ENCODE peak calls at places on chromosomes 4 and X, in nine cellular contexts. Q is aorta, E is GM23338, H is K562, B is GM23248, Z is right lobe of liver, G is SK-N-SH, P is small intestine, O is lower lobe of right lung. N is an unnamed sample.

GRCh38 chrX:15292861-15293260 is 22.6 kb downstream of the ASB11 start:
- DNase-seq in Q (no peak), E (no peak), H (no peak), B (no peak), Z (no peak), G (no peak), P (no peak), O (no peak), N (no peak)

GRCh38 chrX:40150503-40150902 is 52.7 kb upstream of the BCOR start:
- DNase-seq in Q (no peak), E (peak; percentile 13), H (no peak), B (no peak), Z (no peak), G (no peak), P (no peak), O (no peak), N (no peak)

GRCh38 chr4:139619644-139620043 is 46.0 kb upstream of the MGST2 start:
- DNase-seq in Q (no peak), E (peak; percentile 79), H (no peak), B (peak; percentile 70), Z (no peak), G (no peak), P (peak; percentile 58), O (no peak), N (peak; percentile 23)

GRCh38 chrX:39012561-39013209 is 211.4 kb downstream of the MID1IP1 start:
- DNase-seq in Q (no peak), E (peak; percentile 0), H (no peak), B (peak; percentile 60), Z (no peak), G (peak; percentile 9), P (no peak), O (no peak), N (peak; percentile 27)

GRCh38 chrX:38817004-38817703 is 15.9 kb downstream of the MID1IP1 start:
- DNase-seq in Q (peak; percentile 66), E (peak; percentile 42), H (peak; percentile 14), B (peak; percentile 24), Z (peak; percentile 42), G (no peak), P (peak; percentile 12), O (peak; percentile 54), N (peak; percentile 81)

GRCh38 chr4:162350331-162350730 is 186.5 kb upstream of the FSTL5 start:
- DNase-seq in Q (no peak), E (no peak), H (no peak), B (no peak), Z (no peak), G (no peak), P (no peak), O (no peak), N (no peak)

GRCh38 chr4:14701389-14701788 is 300.9 kb upstream of the CPEB2 start:
- DNase-seq in Q (no peak), E (no peak), H (no peak), B (no peak), Z (no peak), G (no peak), P (no peak), O (no peak), N (no peak)

GRCh38 chr4:145887241-145887964 is 51.2 kb downstream of the ZNF827 start:
- DNase-seq in Q (no peak), E (peak; percentile 58), H (no peak), B (peak; percentile 79), Z (no peak), G (no peak), P (no peak), O (no peak), N (no peak)

GRCh38 chr4:121656269-121656641 is 40.5 kb downstream of the ANXA5 start:
- DNase-seq in Q (no peak), E (peak; percentile 60), H (peak; percentile 47), B (peak; percentile 69), Z (no peak), G (peak; percentile 33), P (peak; percentile 24), O (peak; percentile 51), N (peak; percentile 70)

GRCh38 chr4:169601016-169601771 is 11.2 kb downstream of the NEK1 start:
- DNase-seq in Q (no peak), E (no peak), H (no peak), B (no peak), Z (no peak), G (no peak), P (no peak), O (no peak), N (no peak)

DNA sequence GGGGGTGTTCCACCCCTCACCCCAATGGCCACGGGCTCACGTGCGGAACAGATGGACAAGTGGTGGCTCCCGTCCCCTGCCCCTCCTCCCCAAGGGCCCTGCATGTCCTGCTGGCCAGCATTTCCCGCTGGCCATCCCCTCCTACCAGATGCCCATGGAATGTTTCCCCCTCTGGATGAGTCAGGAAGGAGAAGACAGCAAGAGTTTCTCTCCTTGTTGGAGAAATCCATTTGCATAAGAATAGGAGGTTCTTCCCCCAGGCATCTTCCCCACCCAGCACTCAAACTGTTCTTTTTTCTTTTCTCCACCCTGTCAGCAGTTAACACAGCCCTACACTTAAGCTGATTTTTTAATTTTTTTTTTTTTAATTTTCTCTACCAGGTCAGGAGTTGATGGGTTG is 305.6 kb upstream of the NDST4 start:
- DNase-seq in Q (no peak), E (peak; percentile 32), H (no peak), B (no peak), Z (no peak), G (no peak), P (no peak), O (no peak), N (no peak)
- H3K27me3 ChIP-seq in Q (no peaks in the 10 kb centered on the region), E (no peaks in the 10 kb centered on the region), H (no peaks in the 10 kb centered on the region), B (no peaks in the 10 kb centered on the region), Z (no peaks in the 10 kb centered on the region), G (no peaks in the 10 kb centered on the region), P (no peaks in the 10 kb centered on the region), O (no peaks in the 10 kb centered on the region), N (no peaks in the 10 kb centered on the region)

GRCh38 chrX:105816517-105816916 is 5.8 kb upstream of the NRK start:
- DNase-seq in Q (no peak), E (no peak), H (no peak), B (no peak), Z (no peak), G (no peak), P (no peak), O (no peak), N (no peak)
- H3K27me3 ChIP-seq in Q (no peaks in the 10 kb centered on the region), E (peaks cover 5% of the 10 kb centered on the region), H (no peaks in the 10 kb centered on the region), B (no peaks in the 10 kb centered on the region), Z (peaks cover 27% of the 10 kb centered on the region), G (peaks cover 20% of the 10 kb centered on the region), P (peaks cover 2% of the 10 kb centered on the region), O (no peaks in the 10 kb centered on the region), N (peaks cover 23% of the 10 kb centered on the region)

GRCh38 chrX:115547448-115547847 is 13.5 kb upstream of the PLS3 start:
- DNase-seq in Q (no peak), E (peak; percentile 45), H (no peak), B (no peak), Z (no peak), G (no peak), P (no peak), O (no peak), N (no peak)

GRCh38 chrX:115553171-115553570 is 7.8 kb upstream of the PLS3 start:
- DNase-seq in Q (no peak), E (peak; percentile 17), H (no peak), B (no peak), Z (no peak), G (no peak), P (no peak), O (no peak), N (no peak)

DNA sequence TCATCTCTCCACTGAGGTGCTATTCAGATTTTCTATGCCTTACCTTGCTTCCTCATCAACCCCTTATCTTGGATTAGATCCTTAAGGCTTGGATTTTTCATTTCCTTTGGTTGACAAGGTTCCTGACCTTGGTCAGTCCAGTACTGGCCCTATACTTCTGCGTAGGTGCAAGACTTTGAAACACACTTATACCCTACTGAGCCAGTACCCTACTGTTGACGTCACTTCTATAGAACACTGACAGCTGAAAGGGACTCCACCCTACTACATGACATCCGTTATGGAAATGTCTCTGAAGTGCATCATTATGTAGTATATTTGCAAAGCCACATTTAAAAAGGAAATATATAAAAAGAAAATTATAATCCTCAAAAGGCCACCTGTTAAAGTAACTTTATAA is 12.0 kb upstream of the PLS3 start:
- DNase-seq in Q (no peak), E (no peak), H (no peak), B (no peak), Z (no peak), G (no peak), P (no peak), O (no peak), N (no peak)
- H3K27me3 ChIP-seq in Q (no peaks in the 10 kb centered on the region), E (no peaks in the 10 kb centered on the region), H (no peaks in the 10 kb centered on the region), B (no peaks in the 10 kb centered on the region), Z (no peaks in the 10 kb centered on the region), G (no peaks in the 10 kb centered on the region), P (no peaks in the 10 kb centered on the region), O (no peaks in the 10 kb centered on the region), N (no peaks in the 10 kb centered on the region)

DNA sequence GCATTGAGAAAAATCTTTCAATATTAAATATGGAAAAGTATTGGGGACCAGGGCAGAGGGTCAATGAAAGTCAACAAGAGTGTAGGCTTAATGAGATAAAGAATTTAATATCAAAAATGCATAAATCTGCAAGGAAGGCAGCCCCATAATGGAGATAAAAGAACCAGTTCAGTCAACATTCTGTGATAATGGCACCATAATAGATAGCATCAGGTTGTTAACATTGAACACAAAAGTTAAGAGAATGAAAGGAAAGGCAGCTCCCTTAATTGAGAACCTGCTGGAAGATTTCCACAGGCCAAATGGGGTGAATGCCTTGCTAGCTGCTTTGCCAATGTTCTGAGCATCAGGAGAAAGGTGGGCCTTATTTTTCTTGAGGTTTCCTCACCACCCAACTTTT is 60.4 kb upstream of the TMEM33 start:
- DNase-seq in Q (no peak), E (no peak), H (no peak), B (no peak), Z (no peak), G (no peak), P (no peak), O (no peak), N (no peak)
- H3K27me3 ChIP-seq in Q (no peaks in the 10 kb centered on the region), E (peaks cover 100% of the 10 kb centered on the region), H (peaks cover 46% of the 10 kb centered on the region), B (peaks cover 94% of the 10 kb centered on the region), Z (no peaks in the 10 kb centered on the region), G (peaks cover 41% of the 10 kb centered on the region), P (peaks cover 53% of the 10 kb centered on the region), O (peaks cover 95% of the 10 kb centered on the region), N (peaks cover 100% of the 10 kb centered on the region)

GRCh38 chrX:93673056-93673868 is at the start of gene NAP1L3:
- DNase-seq in Q (peak; percentile 74), E (peak; percentile 88), H (no peak), B (peak; percentile 84), Z (peak; percentile 35), G (peak; percentile 78), P (no peak), O (peak; percentile 50), N (peak; percentile 95)

DNA sequence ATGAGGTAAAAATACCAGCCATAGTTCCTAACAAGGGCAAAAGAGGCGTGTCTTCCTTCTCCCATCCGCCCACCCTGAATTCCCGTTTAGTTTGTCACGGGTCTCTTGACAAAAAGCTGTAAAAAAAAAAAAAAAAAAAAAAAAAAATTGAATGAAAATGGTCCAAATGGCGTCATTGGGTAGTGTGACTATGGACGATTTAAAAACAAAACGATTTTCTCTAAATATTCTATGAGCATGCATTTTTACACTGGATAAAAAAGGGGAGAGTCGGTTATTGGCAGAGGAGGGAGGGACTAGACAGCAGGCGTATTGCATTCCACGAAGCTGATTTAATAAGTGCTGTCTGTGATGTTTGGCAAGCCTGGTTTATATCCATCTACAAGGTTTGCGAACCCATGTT is at the start of gene FAM133A:
- DNase-seq in Q (no peak), E (no peak), H (no peak), B (peak; percentile 76), Z (no peak), G (peak; percentile 28), P (no peak), O (no peak), N (peak; percentile 66)
- H3K27me3 ChIP-seq in Q (no peaks in the 10 kb centered on the region), E (no peaks in the 10 kb centered on the region), H (no peaks in the 10 kb centered on the region), B (no peaks in the 10 kb centered on the region), Z (peaks cover 15% of the 10 kb centered on the region), G (no peaks in the 10 kb centered on the region), P (no peaks in the 10 kb centered on the region), O (peaks cover 10% of the 10 kb centered on the region), N (no peaks in the 10 kb centered on the region)